ENCODE peak calls at places on chromosomes 3 and 15, in seven cellular contexts. G is tibial nerve; N is CD8-positive, alpha-beta memory T cell; A is PC-3; P is sigmoid colon; Q is pancreas; X is uterus. T is an unnamed sample. For H3K9me3, the result is how much of the 10 kb centered on the place peaks cover.

GRCh38 chr3:184284696-184285095 is 8.9 kb downstream of the ECE2 start:
- DNase-seq in X (no peak), G (no peak), P (no peak), Q (no peak), N (no peak), A (peak), T (no peak)

GRCh38 chr3:192444096-192444790 is 283.1 kb downstream of the FGF12 start:
- DNase-seq in X (peak), P (peak), A (peak), N (no peak), Q (peak), G (peak), T (peak)

GRCh38 chr3:89586676-89587075 is 479.3 kb downstream of the EPHA3 start:
- DNase-seq in X (no peak), Q (no peak), A (no peak), P (no peak), G (no peak), N (no peak), T (no peak)

GRCh38 chr3:31562525-31562924 is 29.8 kb downstream of the STT3B start:
- DNase-seq in A (no peak), X (no peak), N (peak), Q (peak), P (no peak), G (no peak), T (no peak)

GRCh38 chr15:62899090-62899493 is 143.5 kb upstream of the TPM1 start:
- DNase-seq in X (peak), A (peak), G (no peak), Q (no peak), N (no peak), P (peak), T (peak)

GRCh38 chr3:128294999-128295468 is 141.8 kb downstream of the EEFSEC start:
- DNase-seq in A (no peak), N (peak), G (no peak), P (no peak), Q (peak), X (no peak), T (no peak)

GRCh38 chr3:79937567-79937966 is 169.8 kb upstream of the ROBO1 start:
- DNase-seq in P (no peak), Q (no peak), N (no peak), A (peak), G (no peak), X (no peak), T (no peak)

GRCh38 chr15:40439461-40440299 is 1.1 kb upstream of the BAHD1 start:
- DNase-seq in N (no peak), A (peak), X (peak), G (no peak), P (no peak), Q (peak), T (no peak)

GRCh38 chr3:160018959-160019358 is 30.3 kb downstream of the IL12A start:
- DNase-seq in X (no peak), P (no peak), G (no peak), N (no peak), Q (no peak), A (no peak), T (no peak)

GRCh38 chr15:36334059-36334458 is 245.4 kb upstream of the CDIN1 start:
- DNase-seq in X (no peak), G (no peak), N (no peak), P (no peak), A (peak), Q (no peak), T (no peak)

GRCh38 chr3:62371032-62371734 is 2.2 kb downstream of the FEZF2 start:
- DNase-seq in N (no peak), X (no peak), P (no peak), Q (no peak), A (no peak), G (no peak), T (no peak)

GRCh38 chr3:192129586-192129985 is 597.8 kb downstream of the FGF12 start:
- DNase-seq in X (no peak), G (no peak), P (no peak), A (no peak), N (no peak), Q (no peak), T (no peak)

GRCh38 chr3:4218426-4219226 is 84.5 kb upstream of the SETMAR start:
- DNase-seq in G (no peak), X (no peak), N (no peak), P (no peak), A (no peak), Q (no peak), T (peak)

GRCh38 chr15:48823237-48823636 is 12.4 kb upstream of the CEP152 start:
- DNase-seq in N (no peak), G (no peak), X (no peak), Q (no peak), A (no peak), P (no peak), T (no peak)

GRCh38 chr15:56492786-56493555 is 28.0 kb upstream of the MNS1 start:
- DNase-seq in N (no peak), Q (no peak), P (no peak), G (no peak), X (no peak), A (no peak), T (no peak)

GRCh38 chr15:87557871-87558270 is 698.7 kb downstream of the NTRK3 start:
- DNase-seq in A (peak), X (no peak), Q (no peak), P (no peak), N (no peak), G (no peak), T (no peak)
- H3K9me3 ChIP-seq in A (under half), X (under half), Q (under half), P (under half), N (under half), G (under half), T (under half)

DNA sequence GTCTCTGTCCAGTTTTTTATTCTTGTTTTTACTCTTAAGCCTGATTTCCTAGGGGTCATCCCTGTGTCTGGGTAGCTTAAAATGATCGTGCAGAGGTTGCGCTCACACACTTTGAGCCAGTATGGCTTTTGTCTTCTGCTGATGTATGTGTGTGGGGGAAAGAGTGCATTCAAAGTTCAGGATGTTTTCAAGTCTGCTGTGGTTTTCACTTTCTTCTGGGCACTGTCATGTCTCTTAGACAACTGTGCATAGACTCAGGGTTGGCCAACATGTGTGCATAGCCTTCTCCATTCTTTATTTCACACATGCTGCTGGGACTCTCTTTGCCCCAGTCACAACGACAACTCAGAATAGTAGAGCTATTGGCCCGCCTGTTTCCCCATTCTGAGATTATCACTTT is 139.1 kb downstream of the WNT7A start:
- DNase-seq in A (no peak), Q (no peak), P (no peak), N (no peak), X (no peak), G (no peak), T (no peak)
- H3K9me3 ChIP-seq in A (under half), Q (under half), P (under half), N (under half), X (under half), G (under half), T (under half)

DNA sequence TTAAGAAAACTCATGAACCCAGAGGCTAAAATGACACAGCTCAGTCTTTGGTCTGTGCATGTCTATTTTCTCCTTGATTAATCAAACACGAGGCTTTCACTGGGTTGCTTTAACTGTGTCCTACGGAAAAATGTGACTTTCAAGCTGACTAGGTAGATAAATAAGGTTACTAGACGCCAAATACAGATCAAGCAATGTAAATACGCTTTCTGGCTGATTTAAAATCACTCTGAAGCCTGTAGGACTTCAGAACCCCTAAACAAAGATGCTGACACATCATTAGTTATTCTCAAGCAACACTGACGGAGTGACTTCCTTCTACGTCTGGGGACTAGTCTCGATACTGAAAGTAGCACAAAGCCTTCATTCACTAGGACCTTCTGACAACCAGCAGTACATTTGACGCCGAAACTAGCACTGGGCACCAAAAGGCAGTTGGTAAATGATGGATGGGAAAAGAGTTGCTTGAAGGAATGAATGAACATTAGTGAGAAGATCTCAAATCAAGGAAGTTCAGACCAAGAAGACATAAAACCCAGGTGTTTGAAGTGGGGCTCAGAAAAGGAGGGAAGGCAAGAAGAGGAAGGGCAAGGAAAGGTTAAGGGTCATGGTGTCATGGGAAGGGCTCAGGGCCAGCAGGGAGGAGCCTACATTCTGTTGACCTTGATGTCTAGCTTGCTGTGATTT is 67.1 kb upstream of the CDV3 start:
- DNase-seq in G (peak), N (peak), Q (no peak), X (no peak), P (no peak), A (no peak), T (no peak)
- H3K9me3 ChIP-seq in G (under half), N (under half), Q (under half), X (under half), P (under half), A (under half), T (under half)

DNA sequence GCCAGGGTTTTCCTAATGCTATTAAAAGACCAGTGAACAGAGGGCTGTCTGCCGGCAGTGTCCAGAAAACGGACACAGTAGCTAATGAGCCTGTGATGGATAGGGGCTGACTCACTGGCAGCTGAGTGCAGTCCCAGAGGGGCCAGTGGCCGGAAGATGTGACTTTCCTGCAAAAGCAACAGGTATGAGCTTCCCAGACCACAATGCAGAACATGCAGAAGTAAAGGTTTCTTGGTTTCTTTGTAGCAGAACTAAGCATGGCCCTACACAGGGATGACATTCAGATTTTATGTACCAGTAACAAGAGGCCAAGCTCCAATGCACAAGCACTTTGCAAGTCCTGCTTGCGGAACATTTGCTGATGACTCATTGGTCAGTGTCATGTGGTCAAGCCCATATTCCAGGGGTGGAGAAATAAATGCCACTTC is 263.1 kb downstream of the ABHD5 start:
- DNase-seq in X (no peak), A (peak), Q (no peak), P (no peak), N (no peak), G (no peak), T (no peak)
- H3K9me3 ChIP-seq in X (under half), A (under half), Q (under half), P (under half), N (under half), G (under half), T (under half)

DNA sequence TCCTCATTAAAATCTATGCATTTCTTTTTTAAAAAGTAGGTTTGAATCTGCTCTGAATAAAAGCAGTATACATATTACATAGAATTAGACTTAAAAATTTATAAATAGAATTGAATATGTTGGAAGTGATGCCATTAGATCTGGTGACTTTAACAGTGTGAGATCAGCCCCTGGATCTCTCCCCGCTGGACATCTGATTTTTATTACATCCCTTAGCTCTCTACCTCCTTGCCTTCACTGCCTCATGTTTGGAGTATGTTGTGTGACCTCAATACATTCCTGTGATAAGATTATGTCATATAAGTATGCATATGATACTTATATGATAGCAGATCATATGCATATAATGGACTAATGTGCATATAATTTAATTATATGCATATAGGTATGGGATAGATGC is 643.4 kb upstream of the NR2F2 start:
- DNase-seq in N (no peak), A (no peak), G (no peak), P (no peak), X (no peak), Q (no peak), T (no peak)
- H3K9me3 ChIP-seq in N (under half), A (under half), G (under half), P (under half), X (under half), Q (under half), T (under half)

T was measured in prostate gland.